ENCODE peak calls at places on chromosomes 13 and 19, in five cellular contexts. One of them, this sample, is unnamed.

GRCh38 chr19:42116308-42117075 is 15.8 kb downstream of the POU2F2 start:
- DNase-seq in GM04503: no peak
- DNase-seq in NCI-H1048: no peak
- DNase-seq in RWPE1: no peak
- DNase-seq in tibial artery: no peak
- DNase-seq in this sample: peak; percentile 36

GRCh38 chr19:7199613-7200533 is 94.3 kb downstream of the INSR start:
- DNase-seq in GM04503: no peak
- DNase-seq in NCI-H1048: no peak
- DNase-seq in RWPE1: no peak
- DNase-seq in tibial artery: no peak
- DNase-seq in this sample: peak; percentile 45

GRCh38 chr13:109436055-109436622 is 350.2 kb downstream of the IRS2 start:
- DNase-seq in GM04503: no peak
- DNase-seq in NCI-H1048: no peak
- DNase-seq in RWPE1: peak; percentile 87
- DNase-seq in tibial artery: no peak
- DNase-seq in this sample: no peak

GRCh38 chr13:50080856-50081105 is 65.5 kb downstream of the KCNRG start:
- DNase-seq in GM04503: no peak
- DNase-seq in NCI-H1048: no peak
- DNase-seq in RWPE1: no peak
- DNase-seq in tibial artery: no peak
- DNase-seq in this sample: no peak

GRCh38 chr13:101115762-101116161 is 300.5 kb downstream of the NALCN start:
- DNase-seq in GM04503: no peak
- DNase-seq in NCI-H1048: no peak
- DNase-seq in RWPE1: no peak
- DNase-seq in tibial artery: no peak
- DNase-seq in this sample: no peak

GRCh38 chr19:49803529-49803856 is 9.6 kb downstream of the FUZ start:
- DNase-seq in GM04503: no peak
- DNase-seq in NCI-H1048: no peak
- DNase-seq in RWPE1: no peak
- DNase-seq in tibial artery: no peak
- DNase-seq in this sample: peak; percentile 56

GRCh38 chr19:41993612-41994483 is at the start of gene ATP1A3:
- DNase-seq in GM04503: no peak
- DNase-seq in NCI-H1048: no peak
- DNase-seq in RWPE1: peak; percentile 92
- DNase-seq in tibial artery: no peak
- DNase-seq in this sample: peak; percentile 98

GRCh38 chr19:31149306-31149975 is 199.8 kb downstream of the TSHZ3 start:
- DNase-seq in GM04503: no peak
- DNase-seq in NCI-H1048: no peak
- DNase-seq in RWPE1: no peak
- DNase-seq in tibial artery: no peak
- DNase-seq in this sample: peak; percentile 76

GRCh38 chr19:46192990-46193650 is 36.4 kb upstream of the IGFL1 start:
- DNase-seq in GM04503: peak; percentile 53
- DNase-seq in NCI-H1048: no peak
- DNase-seq in RWPE1: peak; percentile 70
- DNase-seq in tibial artery: no peak
- DNase-seq in this sample: peak; percentile 83

GRCh38 chr19:54154603-54155345 is 4.7 kb downstream of the LENG1 start:
- DNase-seq in GM04503: peak; percentile 72
- DNase-seq in NCI-H1048: no peak
- DNase-seq in RWPE1: no peak
- DNase-seq in tibial artery: no peak
- DNase-seq in this sample: peak; percentile 95

GRCh38 chr13:60629158-60629557 is 232.1 kb downstream of the TDRD3 start:
- DNase-seq in GM04503: no peak
- DNase-seq in NCI-H1048: no peak
- DNase-seq in RWPE1: no peak
- DNase-seq in tibial artery: no peak
- DNase-seq in this sample: no peak

GRCh38 chr13:78603240-78603947 is at the start of gene POU4F1:
- DNase-seq in GM04503: no peak
- DNase-seq in NCI-H1048: no peak
- DNase-seq in RWPE1: peak; percentile 69
- DNase-seq in tibial artery: no peak
- DNase-seq in this sample: peak; percentile 86

GRCh38 chr19:10760268-10760944 is 42.5 kb downstream of the DNM2 start:
- DNase-seq in GM04503: no peak
- DNase-seq in NCI-H1048: no peak
- DNase-seq in RWPE1: no peak
- DNase-seq in tibial artery: no peak
- DNase-seq in this sample: no peak

GRCh38 chr13:112443191-112444000 is 67.2 kb downstream of the SPACA7 start:
- DNase-seq in GM04503: no peak
- DNase-seq in NCI-H1048: no peak
- DNase-seq in RWPE1: no peak
- DNase-seq in tibial artery: no peak
- DNase-seq in this sample: peak; percentile 87

GRCh38 chr13:75869981-75870380 is 233.9 kb downstream of the LMO7 start:
- DNase-seq in GM04503: no peak
- DNase-seq in NCI-H1048: no peak
- DNase-seq in RWPE1: no peak
- DNase-seq in tibial artery: no peak
- DNase-seq in this sample: no peak

GRCh38 chr13:52195052-52195837 is 35.8 kb upstream of the NEK3 start:
- DNase-seq in GM04503: no peak
- DNase-seq in NCI-H1048: no peak
- DNase-seq in RWPE1: peak; percentile 67
- DNase-seq in tibial artery: peak; percentile 91
- DNase-seq in this sample: peak; percentile 95

GRCh38 chr19:41189425-41190065 is 3.5 kb upstream of the CYP2S1 start:
- DNase-seq in GM04503: no peak
- DNase-seq in NCI-H1048: no peak
- DNase-seq in RWPE1: no peak
- DNase-seq in tibial artery: no peak
- DNase-seq in this sample: no peak